ENCODE peak calls at places on chromosomes 1 and 21, in nine cellular contexts. M is Peyer's patch, J is tibial artery, Z is upper lobe of right lung, I is transverse colon, H is pancreas, Q is Caco-2, T is prostate gland, L is psoas muscle. N is an unnamed sample. For H3K4me1, the result is how much of the 10 kb centered on the place peaks cover.

GRCh38 chr1:19096036-19096833 is 113.8 kb downstream of the UBR4 start:
- DNase-seq in I (peak), L (peak), T (peak), J (no peak), H (peak), Z (no peak), Q (peak), M (peak), N (peak)

GRCh38 chr21:15730484-15731242 is 881 bp downstream of the USP25 start:
- DNase-seq in H (no peak), Z (no peak), L (peak), T (peak), J (peak), I (no peak), M (no peak), Q (no peak), N (no peak)

GRCh38 chr1:167631987-167632680 is 2.1 kb downstream of the RCSD1 start:
- DNase-seq in Q (no peak), M (peak), Z (no peak), I (peak), L (no peak), H (no peak), J (no peak), T (no peak), N (no peak)

GRCh38 chr1:156748670-156749428 is 2.6 kb downstream of the HDGF start:
- DNase-seq in I (peak), M (peak), Q (no peak), H (peak), T (no peak), Z (peak), J (peak), L (peak), N (peak)

GRCh38 chr1:208203127-208203847 is 40.9 kb downstream of the PLXNA2 start:
- DNase-seq in M (peak), Q (no peak), I (peak), J (no peak), Z (peak), H (peak), L (no peak), T (peak), N (peak)

GRCh38 chr1:23742670-23743286 is 493 bp upstream of the ELOA start:
- DNase-seq in I (peak), J (peak), H (no peak), T (peak), L (peak), M (peak), Q (no peak), Z (no peak), N (peak)

GRCh38 chr1:197519741-197520334 is 251.8 kb downstream of the CRB1 start:
- DNase-seq in H (no peak), J (no peak), L (no peak), I (no peak), M (no peak), Q (peak), T (no peak), Z (no peak), N (no peak)

GRCh38 chr1:22738522-22738921 is 27.9 kb downstream of the EPHB2 start:
- DNase-seq in I (no peak), L (no peak), Q (no peak), M (no peak), H (no peak), Z (no peak), T (no peak), J (no peak), N (no peak)

GRCh38 chr1:26921462-26922200 is at the start of gene NUDC:
- DNase-seq in T (peak), L (peak), H (peak), Z (peak), I (peak), Q (peak), M (peak), J (peak), N (peak)

GRCh38 chr1:20430355-20431290 is 55.4 kb downstream of the CAMK2N1 start:
- DNase-seq in H (no peak), Z (no peak), I (peak), T (no peak), Q (peak), M (peak), J (no peak), L (no peak), N (peak)

GRCh38 chr1:15353839-15354579 is 55.7 kb upstream of the EFHD2 start:
- DNase-seq in M (no peak), H (no peak), I (no peak), J (no peak), L (no peak), Z (no peak), Q (no peak), T (no peak), N (no peak)

GRCh38 chr1:203038891-203039608 is 12.8 kb downstream of the PPFIA4 start:
- DNase-seq in L (peak), M (peak), Q (peak), T (peak), I (peak), J (peak), H (peak), Z (peak), N (peak)

GRCh38 chr1:82492168-82492567 is 691.4 kb downstream of the ADGRL2 start:
- DNase-seq in I (no peak), L (no peak), Z (no peak), J (peak), Q (no peak), H (no peak), T (no peak), M (no peak), N (no peak)

GRCh38 chr1:212557739-212558664 is 50.6 kb upstream of the ATF3 start:
- DNase-seq in T (peak), J (peak), Q (peak), L (peak), M (peak), H (no peak), Z (peak), I (peak), N (peak)

GRCh38 chr1:214957330-214958137 is 125.0 kb upstream of the KCNK2 start:
- DNase-seq in L (no peak), T (no peak), H (no peak), Z (no peak), J (no peak), I (no peak), Q (no peak), M (no peak), N (no peak)

GRCh38 chr21:21468003-21468402 is 469.8 kb downstream of the NCAM2 start:
- DNase-seq in I (no peak), L (no peak), Q (no peak), H (no peak), T (no peak), Z (no peak), J (no peak), M (no peak), N (no peak)

GRCh38 chr1:41241748-41242644 is at the start of gene SCMH1:
- DNase-seq in I (peak), Q (peak), Z (peak), H (peak), T (peak), J (peak), L (peak), M (peak), N (peak)

GRCh38 chr1:29211086-29212030 is 19.4 kb downstream of the MECR start:
- DNase-seq in M (no peak), J (no peak), L (no peak), Z (no peak), H (no peak), T (no peak), Q (no peak), I (no peak), N (no peak)

GRCh38 chr1:226778657-226779058 is 39.6 kb upstream of the ITPKB start:
- DNase-seq in J (peak), H (no peak), Z (no peak), Q (no peak), L (no peak), M (peak), T (peak), I (peak), N (peak)

GRCh38 chr1:217443845-217444244 is 187.0 kb downstream of the GPATCH2 start:
- DNase-seq in Z (no peak), Q (no peak), J (no peak), H (no peak), M (no peak), T (no peak), I (no peak), L (no peak), N (no peak)

GRCh38 chr21:36647279-36648093 is 51.4 kb upstream of the SIM2 start:
- DNase-seq in Z (peak), L (no peak), H (no peak), I (no peak), Q (peak), M (no peak), T (no peak), J (no peak), N (no peak)

GRCh38 chr1:37755290-37755689 is 9.6 kb downstream of the EPHA10 start:
- DNase-seq in L (no peak), T (no peak), Z (no peak), I (no peak), H (no peak), M (no peak), Q (no peak), J (no peak), N (no peak)

GRCh38 chr1:171107257-171107940 is 16.7 kb downstream of the FMO3 start:
- DNase-seq in H (no peak), L (no peak), T (no peak), I (no peak), Q (no peak), M (no peak), J (no peak), Z (no peak), N (no peak)

GRCh38 chr1:233448290-233448689 is 120.8 kb downstream of the MAP3K21 start:
- DNase-seq in M (no peak), H (no peak), L (no peak), I (no peak), Q (no peak), T (no peak), J (no peak), Z (no peak), N (no peak)

GRCh38 chr1:206608108-206608698 is 4.1 kb downstream of the EIF2D start:
- DNase-seq in L (no peak), Z (no peak), M (peak), H (peak), T (no peak), J (no peak), I (peak), Q (peak), N (peak)

GRCh38 chr1:180881806-180882509 is 30.7 kb upstream of the KIAA1614 start:
- DNase-seq in Q (no peak), M (no peak), L (no peak), T (no peak), J (no peak), I (no peak), Z (no peak), H (no peak), N (no peak)

GRCh38 chr1:94318505-94319030 is 81.2 kb upstream of the ARHGAP29 start:
- DNase-seq in Q (no peak), T (no peak), M (no peak), H (no peak), I (no peak), J (no peak), Z (no peak), L (no peak), N (no peak)
- H3K4me1 ChIP-seq in Q (half or more), T (under half), M (under half), H (under half), I (under half), J (under half), Z (under half), L (under half), N (under half)

GRCh38 chr1:32806315-32806714 is 10.8 kb downstream of the YARS1 start:
- DNase-seq in J (no peak), Z (peak), M (no peak), Q (no peak), T (no peak), H (no peak), I (no peak), L (no peak), N (no peak)

GRCh38 chr1:32806910-32807523 is 10.1 kb downstream of the YARS1 start:
- DNase-seq in J (no peak), H (no peak), I (no peak), T (no peak), L (no peak), Q (no peak), M (no peak), Z (no peak), N (no peak)

GRCh38 chr1:32810358-32810757 is 6.8 kb downstream of the YARS1 start:
- DNase-seq in Z (no peak), J (no peak), L (no peak), T (no peak), Q (no peak), H (no peak), I (no peak), M (no peak), N (no peak)

GRCh38 chr1:32811265-32811664 is 5.9 kb downstream of the YARS1 start:
- DNase-seq in M (no peak), L (no peak), I (no peak), Q (peak), T (no peak), Z (no peak), J (no peak), H (no peak), N (no peak)

GRCh38 chr1:32808580-32808979 is 8.6 kb downstream of the YARS1 start:
- DNase-seq in H (no peak), Q (no peak), M (no peak), T (no peak), J (no peak), Z (no peak), I (no peak), L (no peak), N (no peak)
- H3K4me3 ChIP-seq in H (no peak), Q (no peak), M (no peak), T (no peak), J (no peak), Z (no peak), I (no peak), L (no peak), N (no peak)

DNA sequence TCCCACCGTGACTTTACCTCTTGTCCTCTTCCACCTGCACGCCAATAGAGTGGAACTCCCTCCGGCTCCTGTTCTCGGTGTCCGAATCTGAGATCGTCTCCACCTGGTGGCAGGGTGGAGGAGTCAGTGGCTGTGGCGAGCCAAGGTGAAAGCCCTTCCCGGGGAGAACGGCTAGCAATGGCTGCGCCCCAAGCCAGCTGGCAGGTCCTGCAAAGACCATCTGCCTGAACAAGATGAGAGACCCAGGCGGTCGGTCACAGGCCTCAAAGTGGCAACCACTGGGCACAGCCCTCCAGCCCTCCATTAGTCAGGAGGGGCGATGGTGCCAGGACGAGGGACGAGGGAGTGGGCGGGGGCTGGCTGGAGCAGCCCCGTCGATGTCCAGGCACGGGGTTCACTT is 25.4 kb upstream of the SMIM12 start:
- DNase-seq in Q (peak), H (no peak), T (no peak), J (no peak), I (no peak), Z (no peak), L (no peak), M (no peak), N (no peak)
- TF ChIP-seq CTCF in Q (no peak), H (no peak), T (no peak), J (no peak), I (no peak), Z (no peak), L (no peak), M (no peak), N (no peak)

GRCh38 chr1:237553078-237553477 is 337.6 kb downstream of the ZP4 start:
- DNase-seq in H (no peak), Z (no peak), T (no peak), M (no peak), J (no peak), Q (no peak), L (no peak), I (no peak), N (no peak)
- H3K4me1 ChIP-seq in H (under half), Z (under half), T (under half), M (under half), J (under half), Q (under half), L (under half), I (under half), N (under half)

DNA sequence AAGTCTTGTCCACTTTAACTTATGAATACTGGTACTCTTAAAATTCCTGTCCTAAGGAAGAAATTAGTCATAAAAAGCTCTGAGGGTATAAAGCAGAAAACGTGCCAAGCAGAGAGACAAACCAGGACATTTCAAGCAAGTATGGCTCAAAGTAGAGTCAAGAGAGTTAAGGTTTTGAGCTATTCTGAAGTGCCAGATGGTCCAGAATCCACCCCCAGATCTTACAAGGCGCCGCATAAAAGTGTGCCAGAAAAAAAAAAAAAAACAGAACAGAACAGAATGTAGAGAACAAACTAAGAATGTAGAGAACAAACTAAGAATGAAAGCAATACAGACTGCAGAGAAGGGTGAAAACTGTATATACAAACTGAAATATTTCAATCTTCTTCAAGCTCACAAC is 12.5 kb downstream of the EPS15 start:
- DNase-seq in M (no peak), I (no peak), Z (no peak), J (no peak), Q (no peak), L (no peak), T (no peak), H (no peak), N (no peak)
- H3K4me3 ChIP-seq in M (no peak), I (no peak), Z (no peak), J (peak), Q (no peak), L (peak), T (no peak), H (no peak), N (no peak)

DNA sequence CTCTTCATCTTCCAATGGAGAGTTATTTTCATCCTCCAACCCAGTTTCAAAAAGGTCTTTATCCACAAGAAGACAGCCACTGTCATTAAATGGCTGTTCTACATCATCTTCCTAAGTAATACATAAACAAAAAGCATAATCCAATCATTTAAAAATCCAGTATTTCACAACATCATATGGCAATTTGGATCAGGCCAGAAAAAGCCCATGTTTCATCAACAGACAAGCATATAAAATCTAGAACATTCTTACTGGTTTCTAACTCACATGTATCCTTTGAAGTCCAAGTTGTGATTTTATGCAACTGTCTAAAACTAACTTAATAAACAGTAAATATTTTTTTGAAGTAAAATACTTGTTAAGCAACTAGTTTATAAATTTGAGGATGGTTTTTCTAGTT is 6.6 kb downstream of the CLSPN start:
- DNase-seq in J (no peak), Q (no peak), H (no peak), L (no peak), Z (no peak), T (no peak), I (no peak), M (no peak), N (no peak)
- TF ChIP-seq CTCF in J (no peak), Q (no peak), H (no peak), L (no peak), Z (no peak), T (no peak), I (no peak), M (no peak), N (no peak)

GRCh38 chr1:56672579-56672978 is 27.5 kb downstream of the PRKAA2 start:
- DNase-seq in Q (no peak), Z (no peak), H (no peak), L (no peak), J (no peak), T (no peak), M (no peak), I (no peak), N (no peak)
- H3K4me1 ChIP-seq in Q (under half), Z (under half), H (under half), L (half or more), J (under half), T (under half), M (under half), I (under half), N (under half)